ENCODE peak calls at places on chromosomes 11 and 22, in six cellular contexts. N is iPS DF 6.9; D is CD8-positive, alpha-beta memory T cell; E is esophagus squamous epithelium; O is stomach; C is CD8-positive, alpha-beta T cell. K is an unnamed sample.

GRCh38 chr22:44549701-44550100 is 51.7 kb upstream of the RTL6 start:
- DNase-seq in N (no peak), D (no peak), E (no peak), O (no peak), C (no peak), K (no peak)

GRCh38 chr22:24752091-24752623 is 22.4 kb downstream of the PIWIL3 start:
- DNase-seq in N (no peak), D (no peak), E (no peak), O (no peak), C (no peak), K (no peak)

GRCh38 chr22:32341122-32341740 is 16.4 kb upstream of the RFPL3 start:
- DNase-seq in N (no peak), D (no peak), E (no peak), O (peak; percentile 17), C (no peak), K (no peak)

GRCh38 chr11:68583047-68583446 is 101.3 kb upstream of the GAL start:
- DNase-seq in N (no peak), D (no peak), E (no peak), O (no peak), C (no peak), K (no peak)

GRCh38 chr22:29873943-29874342 is 9.0 kb upstream of the MTMR3 start:
- DNase-seq in N (no peak), D (no peak), E (no peak), O (no peak), C (no peak), K (no peak)

GRCh38 chr22:23058481-23059336 is 11.6 kb upstream of the GNAZ start:
- DNase-seq in N (no peak), D (no peak), E (no peak), O (peak; percentile 11), C (no peak), K (no peak)

GRCh38 chr11:70210516-70210915 is 7.4 kb downstream of the FADD start:
- DNase-seq in N (no peak), D (no peak), E (no peak), O (no peak), C (no peak), K (no peak)

GRCh38 chr11:13108416-13108815 is 99.3 kb downstream of the RASSF10 start:
- DNase-seq in N (no peak), D (no peak), E (no peak), O (no peak), C (no peak), K (no peak)

GRCh38 chr22:25064894-25065560 is 112.5 kb downstream of the KIAA1671 start:
- DNase-seq in N (no peak), D (no peak), E (no peak), O (no peak), C (no peak), K (no peak)

GRCh38 chr11:134340354-134340964 is 8.7 kb downstream of the GLB1L2 start:
- DNase-seq in N (no peak), D (no peak), E (no peak), O (no peak), C (no peak), K (no peak)

GRCh38 chr22:36365020-36365411 is 22.8 kb downstream of the MYH9 start:
- DNase-seq in N (no peak), D (peak; percentile 88), E (no peak), O (peak; percentile 65), C (peak; percentile 71), K (no peak)

GRCh38 chr11:15101072-15101701 is 13.5 kb upstream of the INSC start:
- DNase-seq in N (peak; percentile 45), D (peak; percentile 22), E (no peak), O (peak; percentile 78), C (peak; percentile 20), K (peak; percentile 64)

GRCh38 chr11:4464216-4465159 is 15.4 kb downstream of the OR52K2 start:
- DNase-seq in N (no peak), D (no peak), E (no peak), O (no peak), C (no peak), K (no peak)

GRCh38 chr22:49372530-49373288 is 455.0 kb downstream of the BRD1 start:
- DNase-seq in N (no peak), D (no peak), E (no peak), O (peak; percentile 19), C (no peak), K (no peak)

GRCh38 chr11:75143420-75143731 is 7.5 kb upstream of the SLCO2B1 start:
- DNase-seq in N (no peak), D (no peak), E (no peak), O (no peak), C (no peak), K (no peak)
- H3K27ac ChIP-seq in N (no peak overlapping the region), D (peak overlapping the region; percentile 10), E (no peak overlapping the region), O (no peak overlapping the region), C (no peak overlapping the region), K (no peak overlapping the region)

DNA sequence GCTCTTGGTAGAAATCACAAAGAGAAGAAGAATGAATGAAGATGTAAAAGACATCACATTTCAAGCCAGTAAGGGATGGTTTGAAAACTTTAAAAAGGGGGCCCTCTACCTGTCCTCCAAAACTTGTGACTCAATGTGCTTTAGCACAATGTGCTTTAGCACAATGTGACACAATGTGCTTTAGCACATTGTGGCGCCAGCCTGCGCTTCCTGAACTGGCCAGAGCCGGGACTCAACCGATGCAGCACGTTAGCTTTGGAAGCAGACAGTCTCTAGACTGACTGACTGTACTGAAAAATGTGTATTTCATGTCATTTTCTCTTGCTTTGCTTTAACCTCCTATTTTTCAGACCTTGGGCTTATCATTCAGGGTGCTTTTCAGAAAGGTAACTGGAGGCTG is 63.5 kb downstream of the FAM83F start:
- DNase-seq in N (no peak), D (no peak), E (no peak), O (no peak), C (no peak), K (no peak)
- H3K27ac ChIP-seq in N (no peak overlapping the region), D (no peak overlapping the region), E (no peak overlapping the region), O (no peak overlapping the region), C (no peak overlapping the region), K (no peak overlapping the region)

GRCh38 chr11:47207459-47207858 is 7.3 kb upstream of the DDB2 start:
- DNase-seq in N (no peak), D (no peak), E (no peak), O (no peak), C (no peak), K (no peak)
- H3K27ac ChIP-seq in N (no peak overlapping the region), D (no peak overlapping the region), E (no peak overlapping the region), O (no peak overlapping the region), C (no peak overlapping the region), K (no peak overlapping the region)

GRCh38 chr11:119030329-119031047 is at the start of gene SLC37A4:
- DNase-seq in N (peak; percentile 98), D (peak; percentile 99), E (peak; percentile 85), O (peak; percentile 99), C (peak; percentile 99), K (peak; percentile 90)
- H3K27ac ChIP-seq in N (no peak within 1 kb of the TSS), D (peak within 1 kb of the TSS; percentile 75), E (peak within 1 kb of the TSS; percentile 94), O (peak within 1 kb of the TSS; percentile 93), C (peak within 1 kb of the TSS; percentile 65), K (peak within 1 kb of the TSS; percentile 83)

DNA sequence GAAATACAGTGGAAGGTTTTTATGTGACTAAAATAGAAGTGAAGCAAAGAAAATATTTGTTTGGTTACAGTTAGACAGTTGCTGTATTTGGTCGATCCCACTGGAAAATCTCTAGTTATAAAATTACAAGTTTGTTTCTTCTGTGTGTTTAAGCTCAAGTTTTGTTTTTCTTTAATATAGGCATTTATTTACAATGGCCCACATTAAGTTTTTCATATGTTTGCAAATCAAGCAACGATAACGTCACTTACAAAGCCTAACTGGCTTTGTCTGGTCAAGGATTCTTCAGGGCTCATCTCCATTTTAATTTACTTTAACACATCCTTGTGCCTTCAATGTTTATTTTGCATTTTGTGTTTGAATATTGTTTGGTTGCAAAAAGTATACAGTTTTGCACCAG is 270.6 kb downstream of the LUZP2 start:
- DNase-seq in N (no peak), D (no peak), E (no peak), O (no peak), C (no peak), K (no peak)
- H3K27ac ChIP-seq in N (no peak overlapping the region), D (no peak overlapping the region), E (no peak overlapping the region), O (no peak overlapping the region), C (no peak overlapping the region), K (no peak overlapping the region)

DNA sequence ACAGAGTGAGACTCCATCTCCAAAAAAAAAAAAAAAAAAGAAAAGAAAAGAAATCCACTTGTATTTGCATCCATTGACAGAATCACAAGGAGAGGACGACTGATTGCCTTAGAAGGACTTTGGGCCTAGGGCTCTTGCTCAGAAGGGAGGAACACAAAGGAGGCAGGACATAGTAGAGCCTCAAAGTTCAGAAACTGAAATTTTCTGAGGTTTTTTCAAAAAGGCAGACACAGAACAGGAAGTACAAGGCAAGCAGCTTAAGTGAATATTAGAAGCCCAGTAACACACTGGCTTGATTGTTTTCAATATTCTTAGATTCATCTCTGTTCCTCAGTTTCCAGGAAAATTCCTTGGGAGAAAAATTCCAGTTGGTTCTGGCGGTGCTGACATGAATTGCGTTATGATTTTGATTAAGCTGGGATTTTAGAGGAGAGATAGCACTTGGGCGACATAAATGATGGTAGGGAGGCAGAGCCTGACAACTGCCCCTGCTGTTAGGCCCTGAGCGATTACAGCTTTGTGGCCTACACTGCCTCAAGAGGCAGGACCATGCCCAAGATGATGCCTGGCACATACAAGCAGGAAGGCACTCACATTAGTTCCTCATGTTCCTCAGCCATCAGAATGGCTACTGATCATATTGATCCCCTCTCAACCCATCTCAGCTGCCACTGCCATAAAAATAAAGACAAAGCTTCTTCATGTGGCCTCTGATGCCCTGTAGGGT is 15.3 kb downstream of the CLPB start:
- DNase-seq in N (no peak), D (no peak), E (no peak), O (no peak), C (no peak), K (no peak)
- H3K27ac ChIP-seq in N (no peak overlapping the region), D (no peak overlapping the region), E (no peak overlapping the region), O (no peak overlapping the region), C (no peak overlapping the region), K (peak overlapping the region; percentile 31)

GRCh38 chr11:299081-299891 is at the start of gene IFITM5:
- DNase-seq in N (no peak), D (no peak), E (no peak), O (no peak), C (no peak), K (no peak)

GRCh38 chr11:297666-298405 is 1.5 kb downstream of the IFITM5 start:
- DNase-seq in N (no peak), D (no peak), E (no peak), O (no peak), C (no peak), K (no peak)

GRCh38 chr11:298406-299065 is 790 bp downstream of the IFITM5 start:
- DNase-seq in N (no peak), D (no peak), E (no peak), O (no peak), C (no peak), K (no peak)

GRCh38 chr11:296976-297665 is 2.2 kb downstream of the IFITM5 start:
- DNase-seq in N (no peak), D (no peak), E (no peak), O (no peak), C (no peak), K (no peak)

GRCh38 chr11:299951-300735 is 817 bp upstream of the IFITM5 start:
- DNase-seq in N (no peak), D (no peak), E (no peak), O (no peak), C (no peak), K (no peak)
- H3K27ac ChIP-seq in N (no peak overlapping the region), D (no peak overlapping the region), E (no peak overlapping the region), O (no peak overlapping the region), C (no peak overlapping the region), K (no peak overlapping the region)